ENCODE peak calls at places on chromosomes 6 and 20, in eight cellular contexts. O, C, S, I, K, Q, L and A are unnamed samples.

GRCh38 chr20:45861157-45862075 is 4.0 kb downstream of the ZSWIM3 start:
- DNase-seq in I (no peak), L (no peak), K (no peak), S (no peak), O (peak), Q (no peak), C (no peak), A (no peak)

GRCh38 chr6:52390361-52390727 is 28.4 kb downstream of the PAQR8 start:
- DNase-seq in L (peak), Q (no peak), C (peak), I (no peak), S (peak), O (peak), K (no peak), A (peak)

GRCh38 chr6:136250686-136251008 is 536 bp upstream of the MTFR2 start:
- DNase-seq in O (no peak), K (no peak), I (no peak), L (no peak), Q (no peak), S (no peak), C (no peak), A (no peak)

GRCh38 chr6:133631421-133631820 is 257.5 kb upstream of the TCF21 start:
- DNase-seq in O (no peak), Q (no peak), S (peak), I (no peak), C (peak), L (peak), K (no peak), A (no peak)

GRCh38 chr6:129444683-129445082 is 265.3 kb downstream of the ARHGAP18 start:
- DNase-seq in O (no peak), I (no peak), K (no peak), Q (no peak), C (no peak), S (no peak), L (no peak), A (no peak)

GRCh38 chr6:5246870-5247161 is 13.9 kb downstream of the LYRM4 start:
- DNase-seq in C (no peak), O (no peak), L (no peak), I (no peak), S (no peak), K (no peak), Q (no peak), A (no peak)

GRCh38 chr20:50868509-50869495 is 62.4 kb downstream of the ADNP start:
- DNase-seq in I (no peak), C (no peak), S (peak), K (no peak), Q (no peak), L (no peak), O (no peak), A (no peak)

GRCh38 chr6:22194188-22194921 is 102.5 kb downstream of the PRL start:
- DNase-seq in Q (peak), O (no peak), I (no peak), K (no peak), C (peak), L (peak), S (peak), A (no peak)

GRCh38 chr6:134482585-134483346 is 164.9 kb upstream of the SGK1 start:
- DNase-seq in S (no peak), C (no peak), Q (no peak), I (no peak), L (peak), K (peak), O (no peak), A (no peak)

GRCh38 chr6:106586815-106587214 is 42.5 kb downstream of the RTN4IP1 start:
- DNase-seq in C (no peak), K (no peak), L (no peak), O (no peak), Q (no peak), S (peak), I (no peak), A (no peak)

GRCh38 chr6:106579281-106579680 is 50.0 kb downstream of the RTN4IP1 start:
- DNase-seq in I (no peak), C (no peak), O (no peak), Q (no peak), S (peak), K (no peak), L (peak), A (no peak)

GRCh38 chr6:106581468-106581867 is 47.8 kb downstream of the RTN4IP1 start:
- DNase-seq in C (no peak), I (no peak), S (no peak), L (no peak), O (no peak), Q (no peak), K (no peak), A (no peak)
- TF ChIP-seq CTCF in C (no peak), I (no peak), S (no peak), L (no peak), O (no peak), Q (no peak), K (no peak), A (no peak)

GRCh38 chr20:63775096-63775978 is 35.8 kb downstream of the SLC2A4RG start:
- DNase-seq in L (peak), K (no peak), O (no peak), Q (no peak), C (peak), S (peak), I (peak), A (no peak)
- H3K4me3 ChIP-seq in L (no peak), K (no peak), O (no peak), Q (peak), C (peak), S (peak), I (no peak), A (peak)

GRCh38 chr6:109239192-109239917 is 142.9 kb downstream of the CD164 start:
- DNase-seq in S (no peak), Q (no peak), O (no peak), I (no peak), C (peak), L (no peak), K (no peak), A (no peak)

GRCh38 chr6:109239918-109240321 is 142.3 kb downstream of the CD164 start:
- DNase-seq in I (no peak), K (peak), S (no peak), C (no peak), O (no peak), L (no peak), Q (no peak), A (no peak)

GRCh38 chr6:109237082-109237985 is 142.0 kb downstream of the CEP57L1 start:
- DNase-seq in Q (no peak), I (no peak), C (peak), L (no peak), K (no peak), O (no peak), S (no peak), A (no peak)

GRCh38 chr6:109237986-109238329 is 142.7 kb downstream of the CEP57L1 start:
- DNase-seq in K (no peak), O (no peak), L (no peak), C (no peak), I (no peak), Q (no peak), S (no peak), A (no peak)

GRCh38 chr6:109238405-109238804 is 143.1 kb downstream of the CEP57L1 start:
- DNase-seq in K (no peak), S (no peak), O (no peak), C (peak), I (no peak), L (no peak), Q (no peak), A (no peak)
- TF ChIP-seq CTCF in K (no peak), S (no peak), O (no peak), C (no peak), I (no peak), L (no peak), Q (no peak), A (no peak)

GRCh38 chr6:41733349-41733706 is 2.1 kb downstream of the TFEB start:
- DNase-seq in L (no peak), S (no peak), I (no peak), Q (no peak), C (no peak), K (no peak), O (no peak), A (no peak)
- H3K4me3 ChIP-seq in L (peak), S (peak), I (peak), Q (peak), C (peak), K (peak), O (peak), A (peak)